ENCODE peak calls at places on chromosomes 1 and 21, in ten cellular contexts. R is T-helper 9 cell; Z is NCI-H524; U is NCI-H2081; A is dorsolateral prefrontal cortex; Y is fibroblast of lung; I is Panc1; Q is nephron progenitor cell; E is heart left ventricle; B is activated CD8-positive, alpha-beta memory T cell treated with anti-CD3 and anti-CD28 coated beads for 24 hours. L is an unnamed sample.
A peak's percentile ranks its signal among the peaks of the same experiment; 100 is the strongest.

GRCh38 chr1:245901037-245901436 is 606.0 kb downstream of the SMYD3 start:
- DNase-seq in U (no peak), I (no peak), Z (no peak), B (no peak), R (no peak), Q (no peak), E (no peak), A (no peak), Y (no peak), L (peak; percentile 5)

GRCh38 chr1:28518745-28519341 is 13.0 kb downstream of the RCC1 start:
- DNase-seq in R (no peak), Y (no peak), Z (no peak), E (no peak), Q (no peak), I (no peak), B (peak; percentile 84), U (no peak), A (no peak), L (peak; percentile 35)

GRCh38 chr1:228097333-228098081 is 5.6 kb downstream of the C1orf35 start:
- DNase-seq in A (peak; percentile 33), I (no peak), Y (no peak), E (no peak), B (peak; percentile 55), Q (no peak), U (no peak), R (no peak), Z (no peak), L (no peak)

GRCh38 chr1:32703479-32704291 is 1.1 kb upstream of the SYNC start:
- DNase-seq in Q (no peak), A (no peak), E (peak; percentile 30), Y (peak; percentile 99), Z (no peak), B (no peak), R (no peak), U (no peak), I (no peak), L (peak; percentile 99)

GRCh38 chr1:8252266-8252951 is 65.5 kb upstream of the SLC45A1 start:
- DNase-seq in B (no peak), A (no peak), Q (no peak), R (no peak), E (no peak), U (no peak), Y (no peak), Z (peak; percentile 8), I (no peak), L (no peak)

GRCh38 chr21:41821081-41821755 is 54.4 kb upstream of the RIPK4 start:
- DNase-seq in E (no peak), I (no peak), A (peak; percentile 33), U (no peak), Q (no peak), R (no peak), Y (no peak), Z (no peak), B (no peak), L (no peak)

GRCh38 chr1:235920596-235921375 is 54.1 kb upstream of the LYST start:
- DNase-seq in R (no peak), Q (no peak), E (no peak), I (no peak), Y (peak; percentile 54), Z (no peak), B (no peak), U (no peak), A (no peak), L (peak; percentile 82)

GRCh38 chr1:232009741-232010140 is 383.2 kb downstream of the DISC1 start:
- DNase-seq in Q (no peak), B (no peak), U (no peak), I (no peak), A (no peak), E (no peak), Y (no peak), Z (no peak), R (no peak), L (no peak)

GRCh38 chr1:110873856-110874255 is 908 bp downstream of the CD53 start:
- DNase-seq in R (no peak), Q (no peak), Z (no peak), Y (no peak), E (no peak), I (no peak), B (no peak), A (no peak), U (no peak), L (no peak)

GRCh38 chr21:42846221-42846620 is 33.1 kb downstream of the WDR4 start:
- DNase-seq in U (no peak), R (no peak), E (no peak), Y (no peak), A (peak; percentile 26), Q (no peak), B (no peak), I (no peak), Z (no peak), L (no peak)

GRCh38 chr21:45390121-45390751 is 14.7 kb upstream of the COL18A1 start:
- DNase-seq in B (no peak), E (no peak), Q (no peak), A (no peak), Z (no peak), I (no peak), U (no peak), R (no peak), Y (no peak), L (no peak)

GRCh38 chr21:23401278-23401677 is 2206.0 kb downstream of the MRPL39 start:
- DNase-seq in A (no peak), R (no peak), Y (no peak), U (peak; percentile 15), E (no peak), B (no peak), Z (peak; percentile 51), Q (no peak), I (peak; percentile 2), L (no peak)

GRCh38 chr1:15501208-15502032 is 22.6 kb downstream of the CASP9 start:
- DNase-seq in B (peak; percentile 71), U (peak; percentile 51), E (peak; percentile 45), Y (peak; percentile 37), Z (peak; percentile 70), Q (peak; percentile 75), I (no peak), R (peak; percentile 37), A (peak; percentile 51), L (peak; percentile 46)

GRCh38 chr1:25442178-25442577 is 11.5 kb downstream of the MACO1 start:
- DNase-seq in A (no peak), E (no peak), I (no peak), Y (peak; percentile 79), B (no peak), Z (no peak), U (no peak), R (no peak), Q (no peak), L (peak; percentile 50)

GRCh38 chr1:201937624-201938212 is 8.6 kb downstream of the LMOD1 start:
- DNase-seq in E (no peak), B (no peak), Q (no peak), Z (no peak), R (no peak), A (no peak), Y (peak; percentile 84), U (no peak), I (no peak), L (peak; percentile 94)

GRCh38 chr1:96918406-96918805 is 196.8 kb downstream of the PTBP2 start:
- DNase-seq in Z (no peak), I (no peak), Y (peak; percentile 94), U (no peak), A (no peak), Q (no peak), R (no peak), B (no peak), E (no peak), L (peak; percentile 75)

GRCh38 chr21:40421121-40421520 is 425.8 kb downstream of the DSCAM start:
- DNase-seq in E (no peak), B (no peak), Z (no peak), Q (no peak), U (no peak), R (no peak), A (no peak), I (no peak), Y (no peak), L (no peak)

GRCh38 chr1:225603538-225604354 is 49.2 kb downstream of the ENAH start:
- DNase-seq in B (no peak), E (no peak), U (no peak), Q (no peak), Z (no peak), A (no peak), I (peak; percentile 45), Y (peak; percentile 78), R (no peak), L (peak; percentile 76)

GRCh38 chr1:246155923-246156322 is 351.2 kb downstream of the SMYD3 start:
- DNase-seq in Z (no peak), Q (no peak), I (no peak), B (no peak), A (no peak), Y (peak; percentile 65), U (no peak), E (no peak), R (no peak), L (peak; percentile 76)

GRCh38 chr1:60255565-60255964 is 182.0 kb upstream of the C1orf87 start:
- DNase-seq in E (no peak), B (no peak), U (no peak), I (no peak), Y (peak; percentile 43), Z (no peak), R (no peak), Q (no peak), A (no peak), L (peak; percentile 30)

GRCh38 chr1:117146570-117147340 is 25.2 kb upstream of the TRIM45 start:
- DNase-seq in Z (peak; percentile 50), B (no peak), R (no peak), U (peak; percentile 7), A (no peak), I (no peak), E (no peak), Y (peak; percentile 97), Q (no peak), L (peak; percentile 97)

GRCh38 chr1:227891955-227892871 is 55.5 kb downstream of the WNT9A start:
- DNase-seq in I (no peak), U (no peak), B (peak; percentile 47), R (no peak), Z (no peak), A (peak; percentile 23), Y (peak; percentile 42), Q (peak; percentile 26), E (peak; percentile 7), L (peak; percentile 62)

GRCh38 chr1:2115922-2116341 is 65.7 kb downstream of the PRKCZ start:
- DNase-seq in Z (no peak), Q (peak; percentile 42), R (no peak), B (no peak), U (no peak), A (no peak), I (no peak), Y (peak; percentile 59), E (no peak), L (peak; percentile 47)

GRCh38 chr21:41064951-41065350 is 103.0 kb upstream of the BACE2 start:
- DNase-seq in R (no peak), Y (no peak), B (no peak), Z (no peak), U (no peak), A (no peak), Q (no peak), E (no peak), I (no peak), L (no peak)

GRCh38 chr1:27332536-27333281 is 9.1 kb upstream of the SYTL1 start:
- DNase-seq in Y (no peak), Q (peak; percentile 79), B (peak; percentile 80), E (no peak), A (peak; percentile 55), U (peak; percentile 9), I (no peak), R (peak; percentile 65), Z (peak; percentile 27), L (peak; percentile 55)

GRCh38 chr1:206834711-206835110 is 30.7 kb upstream of the IL20 start:
- DNase-seq in Q (no peak), A (no peak), E (no peak), B (no peak), R (no peak), Y (no peak), U (no peak), Z (no peak), I (no peak), L (peak; percentile 57)

GRCh38 chr1:2856076-2856390 is 54.5 kb upstream of the TTC34 start:
- DNase-seq in I (no peak), Q (no peak), E (no peak), B (no peak), U (no peak), Y (no peak), Z (no peak), A (no peak), R (no peak), L (no peak)

GRCh38 chr1:215418876-215419442 is 148.1 kb upstream of the KCTD3 start:
- DNase-seq in Q (no peak), I (no peak), U (no peak), A (no peak), Y (peak; percentile 22), E (no peak), Z (no peak), R (no peak), B (no peak), L (no peak)